ENCODE peak calls at places on chromosomes 12 and 14, in six cellular contexts. One of them, this sample, is unnamed.

GRCh38 chr12:116376354-116377193 is 99.1 kb upstream of the MED13L start:
- DNase-seq in A172: peak; percentile 52
- DNase-seq in activated T-helper 9 cell treated with anti-CD3 and anti-CD28 coated beads, Interleukin-2, amount 50 U/mL, for 16 hours: no peak
- DNase-seq in CD4-positive, alpha-beta T cell: no peak
- DNase-seq in lower lobe of right lung: no peak
- DNase-seq in omental fat pad: no peak
- DNase-seq in this sample: no peak

GRCh38 chr12:115866909-115867525 is 410.5 kb downstream of the MED13L start:
- DNase-seq in A172: no peak
- DNase-seq in activated T-helper 9 cell treated with anti-CD3 and anti-CD28 coated beads, Interleukin-2, amount 50 U/mL, for 16 hours: no peak
- DNase-seq in CD4-positive, alpha-beta T cell: no peak
- DNase-seq in lower lobe of right lung: no peak
- DNase-seq in omental fat pad: no peak
- DNase-seq in this sample: no peak

GRCh38 chr12:122023339-122024131 is 1.9 kb downstream of the BCL7A start:
- DNase-seq in A172: no peak
- DNase-seq in activated T-helper 9 cell treated with anti-CD3 and anti-CD28 coated beads, Interleukin-2, amount 50 U/mL, for 16 hours: no peak
- DNase-seq in CD4-positive, alpha-beta T cell: no peak
- DNase-seq in lower lobe of right lung: peak; percentile 66
- DNase-seq in omental fat pad: no peak
- DNase-seq in this sample: peak; percentile 95

GRCh38 chr14:64910847-64911495 is 3.3 kb upstream of the CHURC1 start:
- DNase-seq in A172: peak; percentile 10
- DNase-seq in activated T-helper 9 cell treated with anti-CD3 and anti-CD28 coated beads, Interleukin-2, amount 50 U/mL, for 16 hours: no peak
- DNase-seq in CD4-positive, alpha-beta T cell: no peak
- DNase-seq in lower lobe of right lung: no peak
- DNase-seq in omental fat pad: no peak
- DNase-seq in this sample: no peak

GRCh38 chr14:26594756-26595545 is 2.9 kb downstream of the NOVA1 start:
- DNase-seq in A172: no peak
- DNase-seq in activated T-helper 9 cell treated with anti-CD3 and anti-CD28 coated beads, Interleukin-2, amount 50 U/mL, for 16 hours: no peak
- DNase-seq in CD4-positive, alpha-beta T cell: no peak
- DNase-seq in lower lobe of right lung: no peak
- DNase-seq in omental fat pad: no peak
- DNase-seq in this sample: no peak

GRCh38 chr14:24392327-24393098 is 6.3 kb upstream of the NYNRIN start:
- DNase-seq in A172: peak; percentile 7
- DNase-seq in activated T-helper 9 cell treated with anti-CD3 and anti-CD28 coated beads, Interleukin-2, amount 50 U/mL, for 16 hours: no peak
- DNase-seq in CD4-positive, alpha-beta T cell: no peak
- DNase-seq in lower lobe of right lung: no peak
- DNase-seq in omental fat pad: no peak
- DNase-seq in this sample: no peak

GRCh38 chr14:76836029-76836630 is 9.9 kb downstream of the LRRC74A start:
- DNase-seq in A172: no peak
- DNase-seq in activated T-helper 9 cell treated with anti-CD3 and anti-CD28 coated beads, Interleukin-2, amount 50 U/mL, for 16 hours: no peak
- DNase-seq in CD4-positive, alpha-beta T cell: no peak
- DNase-seq in lower lobe of right lung: peak; percentile 81
- DNase-seq in omental fat pad: no peak
- DNase-seq in this sample: no peak

GRCh38 chr14:60485600-60486251 is at the start of gene C14orf39:
- DNase-seq in A172: no peak
- DNase-seq in activated T-helper 9 cell treated with anti-CD3 and anti-CD28 coated beads, Interleukin-2, amount 50 U/mL, for 16 hours: no peak
- DNase-seq in CD4-positive, alpha-beta T cell: no peak
- DNase-seq in lower lobe of right lung: no peak
- DNase-seq in omental fat pad: no peak
- DNase-seq in this sample: no peak

GRCh38 chr14:45254771-45255170 is 1.8 kb upstream of the MIS18BP1 start:
- DNase-seq in A172: no peak
- DNase-seq in activated T-helper 9 cell treated with anti-CD3 and anti-CD28 coated beads, Interleukin-2, amount 50 U/mL, for 16 hours: no peak
- DNase-seq in CD4-positive, alpha-beta T cell: no peak
- DNase-seq in lower lobe of right lung: no peak
- DNase-seq in omental fat pad: no peak
- DNase-seq in this sample: no peak

GRCh38 chr12:109098142-109098652 is 800 bp downstream of the UNG start:
- DNase-seq in A172: no peak
- DNase-seq in activated T-helper 9 cell treated with anti-CD3 and anti-CD28 coated beads, Interleukin-2, amount 50 U/mL, for 16 hours: no peak
- DNase-seq in CD4-positive, alpha-beta T cell: peak; percentile 22
- DNase-seq in lower lobe of right lung: peak; percentile 82
- DNase-seq in omental fat pad: peak; percentile 39
- DNase-seq in this sample: peak; percentile 91

GRCh38 chr14:91406982-91407381 is 10.6 kb downstream of the CCDC88C start:
- DNase-seq in A172: no peak
- DNase-seq in activated T-helper 9 cell treated with anti-CD3 and anti-CD28 coated beads, Interleukin-2, amount 50 U/mL, for 16 hours: no peak
- DNase-seq in CD4-positive, alpha-beta T cell: no peak
- DNase-seq in lower lobe of right lung: no peak
- DNase-seq in omental fat pad: no peak
- DNase-seq in this sample: no peak

GRCh38 chr14:23123419-23123818 is 4.4 kb upstream of the CEBPE start:
- DNase-seq in A172: no peak
- DNase-seq in activated T-helper 9 cell treated with anti-CD3 and anti-CD28 coated beads, Interleukin-2, amount 50 U/mL, for 16 hours: no peak
- DNase-seq in CD4-positive, alpha-beta T cell: no peak
- DNase-seq in lower lobe of right lung: peak; percentile 75
- DNase-seq in omental fat pad: peak; percentile 42
- DNase-seq in this sample: peak; percentile 95

GRCh38 chr12:109163150-109163549 is 46.8 kb downstream of the ACACB start:
- DNase-seq in A172: no peak
- DNase-seq in activated T-helper 9 cell treated with anti-CD3 and anti-CD28 coated beads, Interleukin-2, amount 50 U/mL, for 16 hours: no peak
- DNase-seq in CD4-positive, alpha-beta T cell: no peak
- DNase-seq in lower lobe of right lung: no peak
- DNase-seq in omental fat pad: no peak
- DNase-seq in this sample: no peak

GRCh38 chr12:27635349-27635972 is 60.8 kb upstream of the REP15 start:
- DNase-seq in A172: peak; percentile 61
- DNase-seq in activated T-helper 9 cell treated with anti-CD3 and anti-CD28 coated beads, Interleukin-2, amount 50 U/mL, for 16 hours: no peak
- DNase-seq in CD4-positive, alpha-beta T cell: no peak
- DNase-seq in lower lobe of right lung: no peak
- DNase-seq in omental fat pad: no peak
- DNase-seq in this sample: no peak

GRCh38 chr12:1443421-1444141 is 150.8 kb downstream of the FBXL14 start:
- DNase-seq in A172: no peak
- DNase-seq in activated T-helper 9 cell treated with anti-CD3 and anti-CD28 coated beads, Interleukin-2, amount 50 U/mL, for 16 hours: no peak
- DNase-seq in CD4-positive, alpha-beta T cell: no peak
- DNase-seq in lower lobe of right lung: no peak
- DNase-seq in omental fat pad: no peak
- DNase-seq in this sample: no peak

GRCh38 chr12:65156366-65156831 is 13.0 kb upstream of the LEMD3 start:
- DNase-seq in A172: no peak
- DNase-seq in activated T-helper 9 cell treated with anti-CD3 and anti-CD28 coated beads, Interleukin-2, amount 50 U/mL, for 16 hours: no peak
- DNase-seq in CD4-positive, alpha-beta T cell: no peak
- DNase-seq in lower lobe of right lung: no peak
- DNase-seq in omental fat pad: no peak
- DNase-seq in this sample: no peak

GRCh38 chr12:30314506-30315100 is 381.1 kb downstream of the IPO8 start:
- DNase-seq in A172: no peak
- DNase-seq in activated T-helper 9 cell treated with anti-CD3 and anti-CD28 coated beads, Interleukin-2, amount 50 U/mL, for 16 hours: no peak
- DNase-seq in CD4-positive, alpha-beta T cell: no peak
- DNase-seq in lower lobe of right lung: no peak
- DNase-seq in omental fat pad: no peak
- DNase-seq in this sample: no peak

GRCh38 chr14:79641371-79641770 is 569.9 kb downstream of the DIO2 start:
- DNase-seq in A172: no peak
- DNase-seq in activated T-helper 9 cell treated with anti-CD3 and anti-CD28 coated beads, Interleukin-2, amount 50 U/mL, for 16 hours: no peak
- DNase-seq in CD4-positive, alpha-beta T cell: no peak
- DNase-seq in lower lobe of right lung: no peak
- DNase-seq in omental fat pad: no peak
- DNase-seq in this sample: no peak